ENCODE peak calls at places on chromosomes 3 and 15, in seven cellular contexts. R is H1, I is mesendoderm, E is IMR-90, M is H9, C is trophoblast cell, L is mesenchymal stem cell. F is an unnamed sample.

GRCh38 chr3:137191133-137191923 is 233.5 kb downstream of the IL20RB start:
- DNase-seq in R (no peak), I (no peak), E (no peak), M (no peak), C (no peak), L (no peak), F (no peak)

GRCh38 chr3:106589306-106589942 is 720.6 kb upstream of the CBLB start:
- DNase-seq in R (no peak), I (no peak), E (peak), M (no peak), C (no peak), L (no peak), F (no peak)

GRCh38 chr15:39804026-39804425 is 21.4 kb upstream of the FSIP1 start:
- DNase-seq in R (no peak), I (no peak), E (peak), M (no peak), C (peak), L (peak), F (no peak)

GRCh38 chr15:57505949-57506391 is 85.7 kb upstream of the MYZAP start:
- DNase-seq in R (no peak), I (no peak), E (no peak), M (no peak), C (peak), L (peak), F (no peak)

GRCh38 chr3:187889601-187890404 is 144.5 kb upstream of the BCL6 start:
- DNase-seq in R (no peak), I (no peak), E (no peak), M (no peak), C (peak), L (peak), F (no peak)

GRCh38 chr3:53140575-53141467 is 10.6 kb upstream of the RFT1 start:
- DNase-seq in R (no peak), I (peak), E (peak), M (no peak), C (peak), L (peak), F (no peak)

GRCh38 chr3:177595789-177596188 is 398.5 kb upstream of the TBL1XR1 start:
- DNase-seq in R (no peak), I (no peak), E (peak), M (no peak), C (peak), L (no peak), F (no peak)

GRCh38 chr3:171863920-171864319 is 20.8 kb downstream of the TMEM212 start:
- DNase-seq in R (no peak), I (no peak), E (no peak), M (no peak), C (no peak), L (no peak), F (no peak)

GRCh38 chr3:183193762-183194701 is 31.5 kb upstream of the LAMP3 start:
- DNase-seq in R (no peak), I (no peak), E (peak), M (no peak), C (no peak), L (no peak), F (no peak)

GRCh38 chr3:177589921-177590336 is 392.6 kb upstream of the TBL1XR1 start:
- DNase-seq in R (no peak), I (no peak), E (peak), M (no peak), C (no peak), L (peak), F (peak)

GRCh38 chr15:79027532-79028410 is 62.8 kb downstream of the RASGRF1 start:
- DNase-seq in R (no peak), I (no peak), E (no peak), M (no peak), C (no peak), L (no peak), F (no peak)

GRCh38 chr3:172847292-172847691 is 96.8 kb downstream of the ECT2 start:
- DNase-seq in R (no peak), I (no peak), E (no peak), M (no peak), C (no peak), L (no peak), F (no peak)

GRCh38 chr3:12893247-12893646 is 51.9 kb upstream of the RPL32 start:
- DNase-seq in R (no peak), I (no peak), E (no peak), M (no peak), C (no peak), L (no peak), F (no peak)

GRCh38 chr3:30632065-30632464 is 25.7 kb downstream of the TGFBR2 start:
- DNase-seq in R (no peak), I (no peak), E (no peak), M (no peak), C (peak), L (peak), F (no peak)

GRCh38 chr15:76163429-76164020 is 103.7 kb downstream of the TMEM266 start:
- DNase-seq in R (no peak), I (no peak), E (peak), M (no peak), C (peak), L (peak), F (no peak)

GRCh38 chr3:46669191-46669999 is 24.1 kb downstream of the ALS2CL start:
- DNase-seq in R (peak), I (no peak), E (no peak), M (peak), C (no peak), L (no peak), F (no peak)

GRCh38 chr3:41881233-41881821 is 80.6 kb downstream of the ULK4 start:
- DNase-seq in R (no peak), I (peak), E (peak), M (no peak), C (peak), L (peak), F (peak)

GRCh38 chr3:90091557-90091956 is 984.1 kb downstream of the EPHA3 start:
- DNase-seq in R (no peak), I (peak), E (peak), M (peak), C (peak), L (peak), F (no peak)

GRCh38 chr15:75640483-75641175 is 605 bp upstream of the IMP3 start:
- DNase-seq in R (no peak), I (peak), E (peak), M (no peak), C (peak), L (peak), F (no peak)

GRCh38 chr3:71462586-71462985 is 120.9 kb downstream of the FOXP1 start:
- DNase-seq in R (no peak), I (no peak), E (no peak), M (no peak), C (no peak), L (no peak), F (no peak)

GRCh38 chr3:132721479-132722164 is 587 bp downstream of the NPHP3 start:
- DNase-seq in R (peak), I (peak), E (peak), M (peak), C (peak), L (peak), F (peak)

GRCh38 chr3:130834476-130834875 is 59.4 kb upstream of the ATP2C1 start:
- DNase-seq in R (no peak), I (no peak), E (peak), M (no peak), C (no peak), L (no peak), F (no peak)

GRCh38 chr15:56918907-56919707 is 663 bp downstream of the TCF12 start:
- DNase-seq in R (peak), I (peak), E (peak), M (peak), C (peak), L (peak), F (peak)

GRCh38 chr3:128992926-128993460 is 883 bp downstream of the CFAP92 start:
- DNase-seq in R (peak), I (no peak), E (no peak), M (no peak), C (no peak), L (no peak), F (no peak)

GRCh38 chr3:122151480-122151879 is 32.0 kb upstream of the CASR start:
- DNase-seq in R (no peak), I (no peak), E (peak), M (no peak), C (peak), L (no peak), F (no peak)

DNA sequence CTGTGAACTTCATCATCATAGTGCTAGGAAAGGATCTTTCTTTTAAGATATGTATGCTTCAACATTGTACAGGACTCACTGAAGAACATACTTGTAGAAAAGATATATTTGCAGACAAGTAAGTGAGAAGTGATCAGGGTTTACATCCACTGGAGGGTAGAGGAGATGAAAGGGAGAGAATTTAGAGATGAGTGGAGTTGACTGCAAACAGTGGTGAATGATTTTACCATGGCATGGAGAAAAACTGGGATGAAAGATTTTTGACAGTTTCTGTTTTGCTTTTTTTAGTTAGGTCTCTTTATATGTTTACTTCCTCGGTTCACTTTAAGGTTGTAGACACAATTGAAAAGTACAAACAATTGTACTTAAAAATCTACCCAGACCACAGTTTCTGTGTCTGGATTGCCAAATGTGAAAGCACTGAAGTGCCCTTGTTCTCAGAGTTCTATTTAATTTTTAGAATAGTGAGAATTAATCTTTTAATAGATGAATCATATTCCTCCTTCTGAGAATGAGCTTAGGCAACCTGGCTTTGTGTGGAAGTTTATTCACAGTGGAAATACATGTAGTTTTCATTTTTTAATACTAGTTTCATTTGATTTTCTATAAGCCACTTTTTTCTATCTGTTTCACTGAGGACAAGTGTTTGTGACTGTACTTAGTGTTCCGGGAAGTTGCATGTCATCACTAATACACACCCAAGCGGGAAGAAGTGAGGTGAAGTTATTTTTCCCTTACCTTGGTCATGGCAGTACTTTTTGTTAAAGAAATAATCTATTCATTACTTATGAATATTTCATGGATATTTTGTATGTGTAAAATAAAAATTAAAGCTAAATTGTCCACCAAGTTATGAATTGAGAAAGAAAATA is 1.8 kb upstream of the GPR171 start:
- DNase-seq in R (no peak), I (no peak), E (no peak), M (no peak), C (no peak), L (no peak), F (no peak)
- H3K23ac ChIP-seq in R (no peak), I (no peak), E (no peak), M (no peak), C (no peak), L (no peak), F (no peak)

DNA sequence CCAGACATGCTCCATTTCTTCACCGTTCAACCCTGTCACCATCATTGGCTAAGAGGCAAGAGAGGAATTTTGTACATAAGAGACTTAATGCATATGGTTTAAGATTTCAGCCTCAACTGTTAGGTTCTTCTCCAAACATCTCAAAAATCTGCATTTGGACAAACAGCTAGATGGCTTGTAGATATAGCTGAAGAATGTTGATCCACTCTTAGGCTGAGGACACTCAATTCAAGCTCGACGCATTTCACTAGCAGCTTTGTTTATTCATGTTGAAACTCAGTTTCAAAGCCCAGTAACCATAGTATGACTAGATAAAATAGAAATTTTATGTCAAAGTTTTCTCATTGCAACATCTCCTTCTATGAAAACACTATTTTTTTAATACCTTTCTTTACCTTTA is 208.2 kb downstream of the THRB start:
- DNase-seq in R (no peak), I (no peak), E (no peak), M (no peak), C (peak), L (no peak), F (no peak)
- H3K27ac ChIP-seq in R (no peak), I (no peak), E (no peak), M (no peak), C (no peak), L (no peak), F (no peak)

DNA sequence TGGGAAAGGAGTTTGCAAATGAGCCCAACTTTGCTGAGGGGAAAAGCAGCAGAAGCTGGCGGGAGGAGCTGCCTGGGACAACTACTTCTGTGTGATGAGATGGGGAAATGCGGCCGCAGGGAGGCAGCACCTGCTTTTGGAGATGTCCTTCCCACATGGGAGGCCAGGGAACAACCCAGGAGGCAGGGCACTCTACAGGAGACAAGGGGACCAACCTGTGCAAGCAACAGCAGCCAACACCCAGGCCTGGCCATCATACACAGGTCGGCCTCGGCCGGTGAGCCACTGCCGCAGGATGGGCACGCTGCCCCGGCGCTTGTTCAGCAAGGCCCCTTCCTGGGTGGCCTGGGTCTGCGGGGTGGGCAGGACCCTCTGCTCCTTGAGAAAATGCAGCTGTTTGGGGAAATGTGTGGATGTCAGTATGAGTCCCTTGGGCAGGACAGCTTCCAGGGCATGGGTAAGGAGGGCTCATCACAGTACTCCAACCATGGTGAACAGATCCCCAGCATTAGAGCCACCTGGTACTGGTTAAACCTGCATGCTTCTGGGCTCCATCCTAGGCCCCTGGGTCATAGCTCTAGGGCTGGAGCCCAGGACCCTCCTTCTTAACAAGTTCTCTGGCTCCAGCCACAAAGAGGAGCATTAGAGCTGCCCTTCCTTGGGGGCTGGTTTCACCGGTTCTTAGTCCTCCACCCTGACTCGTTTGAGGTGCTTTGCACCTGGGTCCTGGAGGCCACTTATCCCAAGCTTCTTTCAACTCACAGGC is 11.6 kb downstream of the EPB42 start:
- DNase-seq in R (no peak), I (peak), E (no peak), M (peak), C (peak), L (no peak), F (no peak)
- H3K23ac ChIP-seq in R (no peak), I (no peak), E (no peak), M (no peak), C (no peak), L (no peak), F (peak)

DNA sequence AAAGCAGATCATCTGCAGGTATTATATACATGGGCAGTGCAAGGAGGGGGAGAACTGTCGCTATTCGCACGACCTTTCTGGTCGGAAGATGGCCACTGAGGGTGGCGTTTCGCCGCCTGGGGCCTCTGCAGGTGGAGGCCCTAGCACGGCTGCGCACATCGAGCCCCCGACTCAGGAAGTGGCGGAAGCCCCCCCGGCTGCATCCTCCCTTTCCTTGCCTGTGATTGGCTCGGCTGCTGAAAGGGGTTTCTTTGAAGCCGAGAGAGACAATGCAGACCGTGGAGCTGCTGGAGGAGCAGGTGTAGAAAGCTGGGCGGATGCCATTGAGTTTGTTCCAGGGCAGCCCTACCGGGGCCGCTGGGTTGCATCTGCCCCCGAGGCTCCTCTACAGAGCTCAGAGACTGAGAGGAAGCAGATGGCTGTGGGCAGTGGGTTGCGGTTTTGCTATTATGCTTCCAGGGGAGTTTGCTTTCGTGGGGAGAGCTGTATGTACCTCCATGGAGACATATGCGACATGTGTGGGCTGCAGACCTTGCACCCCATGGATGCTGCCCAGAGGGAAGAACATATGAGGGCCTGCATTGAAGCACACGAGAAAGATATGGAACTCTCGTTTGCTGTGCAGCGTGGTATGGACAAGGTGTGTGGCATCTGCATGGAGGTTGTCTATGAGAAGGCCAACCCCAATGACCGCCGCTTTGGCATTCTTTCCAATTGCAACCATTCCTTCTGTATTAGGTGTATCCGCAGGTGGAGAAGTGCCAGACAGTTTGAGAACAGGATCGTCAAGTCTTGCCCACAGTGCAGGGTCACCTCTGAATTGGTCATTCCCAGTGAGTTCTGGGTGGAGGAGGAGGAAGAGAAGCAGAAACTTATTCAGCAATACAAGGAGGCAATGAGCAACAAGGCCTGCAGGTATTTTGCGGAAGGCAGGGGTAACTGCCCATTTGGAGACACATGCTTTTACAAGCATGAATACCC is 886 bp downstream of the MKRN3 start:
- DNase-seq in R (no peak), I (no peak), E (no peak), M (no peak), C (peak), L (no peak), F (no peak)
- H3K27ac ChIP-seq in R (no peak), I (no peak), E (no peak), M (no peak), C (no peak), L (no peak), F (peak)

GRCh38 chr3:40617084-40617483 is 92.3 kb downstream of the ZNF621 start:
- DNase-seq in R (peak), I (no peak), E (no peak), M (no peak), C (no peak), L (no peak), F (no peak)
- H3K23ac ChIP-seq in R (no peak), I (no peak), E (no peak), M (no peak), C (no peak), L (no peak), F (no peak)

GRCh38 chr3:194396897-194397756 is 1.9 kb downstream of the GP5 start:
- DNase-seq in R (no peak), I (no peak), E (no peak), M (peak), C (no peak), L (peak), F (no peak)
- H3K27ac ChIP-seq in R (no peak), I (no peak), E (no peak), M (no peak), C (no peak), L (no peak), F (no peak)

DNA sequence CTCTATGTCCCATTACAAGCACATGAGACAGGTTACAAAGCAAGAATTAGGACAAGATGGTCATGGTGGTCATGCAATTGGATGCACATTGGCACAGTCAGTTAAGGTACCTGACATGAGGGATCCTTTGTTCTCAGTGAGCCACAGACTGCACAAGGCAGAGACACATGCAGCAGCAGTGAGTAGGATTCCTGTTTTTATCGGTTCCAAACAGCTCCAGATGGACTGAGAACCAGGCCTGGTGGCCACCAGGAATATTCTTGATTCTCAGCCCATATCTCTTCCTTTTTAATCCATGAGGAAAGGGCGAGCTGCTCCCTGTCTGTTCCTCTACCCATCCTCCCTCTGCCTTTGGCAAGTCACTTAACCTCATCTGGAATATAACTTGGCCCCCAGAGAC is 410.8 kb downstream of the GAP43 start:
- DNase-seq in R (no peak), I (no peak), E (no peak), M (no peak), C (no peak), L (no peak), F (no peak)
- H3K23ac ChIP-seq in R (no peak), I (no peak), E (no peak), M (no peak), C (no peak), L (no peak), F (no peak)

DNA sequence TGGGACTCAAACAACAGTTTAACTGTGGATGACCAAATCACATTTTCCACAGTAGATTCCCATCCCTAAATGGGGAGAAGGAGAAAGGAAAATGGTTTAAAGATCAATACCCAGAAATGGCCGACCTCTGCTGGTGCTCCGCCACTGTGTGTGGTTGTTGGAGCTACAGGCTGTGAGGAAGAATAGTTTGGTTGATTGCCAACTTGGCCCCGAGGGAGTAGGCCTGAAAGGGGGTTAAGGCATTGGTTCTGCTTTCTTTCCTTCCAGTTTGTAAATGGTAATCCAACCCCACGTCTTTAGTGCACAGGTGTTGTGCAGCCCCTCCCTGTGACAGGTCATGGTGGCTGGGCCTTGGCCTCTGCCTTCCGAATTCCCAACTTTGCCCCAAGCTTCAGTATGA is 92.1 kb upstream of the ROPN1 start:
- DNase-seq in R (no peak), I (no peak), E (no peak), M (no peak), C (no peak), L (no peak), F (no peak)
- H3K27ac ChIP-seq in R (no peak), I (no peak), E (no peak), M (no peak), C (no peak), L (no peak), F (no peak)

GRCh38 chr15:68349173-68349572 is 71.6 kb downstream of the FEM1B start:
- DNase-seq in R (no peak), I (no peak), E (no peak), M (no peak), C (no peak), L (peak), F (no peak)
- H3K23ac ChIP-seq in R (no peak), I (no peak), E (no peak), M (no peak), C (no peak), L (no peak), F (no peak)

F was measured in neuronal stem cell.